ENCODE peak calls at places on chromosomes 5 and 9, in eight cellular contexts. S is HCT116, D is right atrium auricular region, E is sigmoid colon, K is lower lobe of right lung, H is transverse colon, Y is DND-41, Z is right lobe of liver. M is an unnamed sample. For H3K4me1, the result is how much of the 10 kb centered on the place peaks cover.

GRCh38 chr5:68714810-68715209 is 379.0 kb upstream of the SLC30A5 start:
- DNase-seq in S (no peak), D (no peak), E (no peak), K (no peak), H (no peak), Y (no peak), Z (no peak), M (no peak)

GRCh38 chr5:143554194-143554717 is 150.8 kb upstream of the NR3C1 start:
- DNase-seq in S (no peak), D (no peak), E (no peak), K (no peak), H (no peak), Y (no peak), Z (no peak), M (no peak)

GRCh38 chr5:98308960-98309359 is 464.5 kb upstream of the RGMB start:
- DNase-seq in S (peak), D (no peak), E (no peak), K (no peak), H (no peak), Y (no peak), Z (no peak), M (no peak)

GRCh38 chr5:17918373-17919104 is 284.3 kb downstream of the TAF11L14 start:
- DNase-seq in S (no peak), D (no peak), E (no peak), K (no peak), H (no peak), Y (no peak), Z (no peak), M (no peak)

GRCh38 chr9:36007309-36007708 is 29.4 kb upstream of the RECK start:
- DNase-seq in S (no peak), D (no peak), E (no peak), K (no peak), H (no peak), Y (no peak), Z (no peak), M (no peak)

GRCh38 chr5:177071671-177072385 is 14.9 kb upstream of the FGFR4 start:
- DNase-seq in S (peak), D (peak), E (peak), K (no peak), H (peak), Y (peak), Z (peak), M (peak)

GRCh38 chr9:38090170-38090569 is 21.1 kb upstream of the SHB start:
- DNase-seq in S (no peak), D (peak), E (peak), K (no peak), H (no peak), Y (no peak), Z (no peak), M (no peak)

GRCh38 chr5:138408023-138408422 is 30.8 kb upstream of the REEP2 start:
- DNase-seq in S (no peak), D (no peak), E (no peak), K (no peak), H (peak), Y (peak), Z (no peak), M (no peak)

GRCh38 chr5:14120176-14120575 is 23.0 kb upstream of the TRIO start:
- DNase-seq in S (no peak), D (no peak), E (no peak), K (no peak), H (no peak), Y (no peak), Z (no peak), M (no peak)

GRCh38 chr9:77896269-77897245 is 135.1 kb downstream of the GNAQ start:
- DNase-seq in S (no peak), D (no peak), E (no peak), K (no peak), H (no peak), Y (no peak), Z (no peak), M (no peak)

GRCh38 chr5:165919196-165919595 is 2372.2 kb upstream of the WWC1 start:
- DNase-seq in S (no peak), D (no peak), E (no peak), K (no peak), H (no peak), Y (no peak), Z (no peak), M (no peak)

GRCh38 chr5:113153512-113154097 is 177.0 kb downstream of the DCP2 start:
- DNase-seq in S (no peak), D (no peak), E (no peak), K (no peak), H (no peak), Y (no peak), Z (no peak), M (no peak)
- H3K4me1 ChIP-seq in S (under half), D (under half), E (under half), K (under half), H (under half), Y (under half), Z (under half), M (under half)

DNA sequence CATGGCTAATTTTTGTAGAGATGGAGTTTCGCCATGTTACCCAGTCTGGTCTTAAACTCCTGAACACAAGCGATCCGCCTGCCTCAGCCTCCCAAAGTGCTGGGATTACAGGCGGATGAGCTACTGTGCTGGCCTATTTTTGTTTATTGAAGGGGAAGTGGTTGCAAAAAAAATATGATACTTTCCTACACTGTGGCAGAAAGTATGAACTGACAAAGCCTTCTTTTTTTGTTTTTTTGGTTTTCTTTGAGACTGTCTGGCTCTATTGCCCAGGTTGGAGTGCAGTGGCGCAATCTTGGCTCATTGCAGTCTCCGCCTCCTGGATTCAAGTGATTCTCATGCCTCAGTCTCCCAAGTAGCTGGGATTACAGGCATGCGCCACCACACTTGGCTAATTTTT is 50.9 kb downstream of the OSTF1 start:
- DNase-seq in S (no peak), D (no peak), E (no peak), K (no peak), H (no peak), Y (no peak), Z (no peak), M (no peak)
- H3K4me3 ChIP-seq in S (no peak), D (no peak), E (no peak), K (no peak), H (no peak), Y (no peak), Z (no peak), M (no peak)

GRCh38 chr9:86891886-86892437 is 55.3 kb downstream of the GAS1 start:
- DNase-seq in S (no peak), D (no peak), E (no peak), K (no peak), H (no peak), Y (no peak), Z (no peak), M (no peak)

GRCh38 chr9:86891091-86891490 is 56.2 kb downstream of the GAS1 start:
- DNase-seq in S (no peak), D (no peak), E (no peak), K (no peak), H (no peak), Y (no peak), Z (no peak), M (no peak)

GRCh38 chr9:86892576-86892975 is 54.7 kb downstream of the GAS1 start:
- DNase-seq in S (no peak), D (no peak), E (no peak), K (no peak), H (no peak), Y (no peak), Z (no peak), M (no peak)

DNA sequence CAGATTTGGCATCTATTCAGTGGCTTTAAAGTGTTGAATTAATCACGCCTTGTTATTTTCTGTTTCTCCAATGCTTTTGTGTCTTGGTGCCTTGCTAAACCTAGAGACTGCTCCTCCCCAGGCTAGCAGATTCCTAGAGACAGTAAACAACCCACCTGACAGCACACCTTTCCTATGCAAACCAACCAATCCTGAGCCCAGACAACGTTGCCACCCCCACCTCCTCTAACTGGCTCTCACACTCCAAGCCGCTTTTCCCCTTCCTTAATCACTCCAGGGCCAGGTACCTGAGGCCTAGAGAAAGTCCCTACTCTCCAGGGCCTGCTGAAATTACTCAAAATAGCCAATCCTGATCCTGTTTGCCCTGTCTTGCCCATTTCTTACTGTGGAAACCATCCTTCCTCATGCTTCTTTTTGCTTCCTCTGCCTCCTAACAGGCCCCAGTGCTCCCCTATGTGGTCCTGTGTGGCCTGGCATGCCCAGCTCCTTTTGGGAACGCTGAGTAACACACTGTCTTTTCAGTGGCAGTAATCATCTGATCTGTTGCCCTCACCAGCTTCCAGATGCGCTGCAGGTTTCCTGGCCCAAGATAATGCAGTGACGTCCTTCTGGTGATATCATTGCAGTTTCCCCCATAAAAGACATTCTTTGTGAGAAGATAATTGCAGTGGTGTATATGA is 53.4 kb downstream of the GAS1 start:
- DNase-seq in S (no peak), D (no peak), E (no peak), K (no peak), H (no peak), Y (no peak), Z (no peak), M (no peak)
- TF ChIP-seq CTCF in S (no peak), D (no peak), E (no peak), K (no peak), H (no peak), Y (no peak), Z (no peak), M (no peak)

GRCh38 chr5:34499001-34499734 is 157.0 kb upstream of the RAI14 start:
- DNase-seq in S (no peak), D (no peak), E (no peak), K (no peak), H (no peak), Y (no peak), Z (no peak), M (no peak)
- H3K4me1 ChIP-seq in S (under half), D (half or more), E (half or more), K (under half), H (under half), Y (under half), Z (under half), M (under half)

GRCh38 chr9:137295313-137296213 is 6.5 kb downstream of the NRARP start:
- DNase-seq in S (no peak), D (no peak), E (no peak), K (no peak), H (peak), Y (no peak), Z (no peak), M (no peak)
- H3K4me3 ChIP-seq in S (peak), D (peak), E (peak), K (peak), H (peak), Y (no peak), Z (peak), M (peak)

GRCh38 chr5:10030219-10030831 is 219.4 kb downstream of the ATPSCKMT start:
- DNase-seq in S (peak), D (no peak), E (no peak), K (no peak), H (peak), Y (no peak), Z (no peak), M (no peak)
- TF ChIP-seq CTCF in S (peak), D (no peak), E (no peak), K (no peak), H (no peak), Y (peak), Z (no peak), M (no peak)

M was measured in heart left ventricle.